ENCODE peak calls at places on chromosomes 6 and 20, in seven cellular contexts. F is heart left ventricle, O is uterus, I is A549, X is colonic mucosa, U is stomach, Q is sigmoid colon. P is an unnamed sample.

GRCh38 chr6:20117474-20117873 is 94.8 kb downstream of the MBOAT1 start:
- DNase-seq in F (no peak), O (no peak), I (no peak), X (no peak), U (no peak), Q (no peak), P (peak; percentile 67)

GRCh38 chr20:61800359-61801064 is 265.2 kb downstream of the TAF4 start:
- DNase-seq in F (no peak), O (no peak), I (no peak), X (no peak), U (no peak), Q (no peak), P (no peak)

GRCh38 chr20:48631114-48632016 is 196.4 kb downstream of the PREX1 start:
- DNase-seq in F (peak; percentile 5), O (no peak), I (no peak), X (no peak), U (no peak), Q (no peak), P (no peak)

GRCh38 chr6:6723792-6724318 is 135.3 kb downstream of the LY86 start:
- DNase-seq in F (no peak), O (peak; percentile 39), I (no peak), X (peak; percentile 65), U (no peak), Q (no peak), P (no peak)

GRCh38 chr20:61340157-61340556 is 88.1 kb downstream of the CDH4 start:
- DNase-seq in F (no peak), O (no peak), I (no peak), X (no peak), U (no peak), Q (peak; percentile 8), P (no peak)

GRCh38 chr6:6747371-6747770 is 158.9 kb downstream of the LY86 start:
- DNase-seq in F (no peak), O (no peak), I (no peak), X (no peak), U (no peak), Q (no peak), P (no peak)

GRCh38 chr6:12748815-12749521 is 32.4 kb downstream of the PHACTR1 start:
- DNase-seq in F (no peak), O (no peak), I (no peak), X (no peak), U (no peak), Q (no peak), P (no peak)

GRCh38 chr6:43125555-43125954 is 45.5 kb upstream of the SRF start:
- DNase-seq in F (no peak), O (no peak), I (no peak), X (no peak), U (no peak), Q (no peak), P (no peak)

GRCh38 chr6:37847704-37848103 is 28.2 kb downstream of the ZFAND3 start:
- DNase-seq in F (no peak), O (no peak), I (no peak), X (no peak), U (no peak), Q (no peak), P (no peak)

GRCh38 chr6:37845930-37846329 is 26.4 kb downstream of the ZFAND3 start:
- DNase-seq in F (no peak), O (no peak), I (no peak), X (no peak), U (no peak), Q (no peak), P (no peak)

GRCh38 chr6:37840940-37841300 is 21.4 kb downstream of the ZFAND3 start:
- DNase-seq in F (no peak), O (no peak), I (no peak), X (no peak), U (no peak), Q (no peak), P (no peak)

GRCh38 chr6:37840143-37840939 is 20.8 kb downstream of the ZFAND3 start:
- DNase-seq in F (no peak), O (no peak), I (no peak), X (no peak), U (no peak), Q (no peak), P (no peak)

GRCh38 chr6:37845026-37845911 is 25.7 kb downstream of the ZFAND3 start:
- DNase-seq in F (no peak), O (no peak), I (no peak), X (peak; percentile 34), U (no peak), Q (no peak), P (peak; percentile 6)
- H3K4me1 ChIP-seq in F (peaks cover 54% of the 10 kb centered on the region), O (no peaks in the 10 kb centered on the region), I (peaks cover 53% of the 10 kb centered on the region), X (peaks cover 4% of the 10 kb centered on the region), U (peaks cover 39% of the 10 kb centered on the region), Q (peaks cover 19% of the 10 kb centered on the region), P (no peaks in the 10 kb centered on the region)

GRCh38 chr6:75207211-75207984 is 1.5 kb upstream of the COL12A1 start:
- DNase-seq in F (no peak), O (peak; percentile 31), I (no peak), X (no peak), U (no peak), Q (peak; percentile 69), P (no peak)
- TF ChIP-seq CTCF in F (no peak), O (no peak), I (no peak), X (no peak), U (no peak), Q (no peak), P (no peak)

GRCh38 chr6:166355552-166355951 is 13.2 kb upstream of the SFT2D1 start:
- DNase-seq in F (no peak), O (no peak), I (no peak), X (no peak), U (no peak), Q (no peak), P (no peak)
- H3K4me1 ChIP-seq in F (peaks cover 5% of the 10 kb centered on the region), O (no peaks in the 10 kb centered on the region), I (no peaks in the 10 kb centered on the region), X (no peaks in the 10 kb centered on the region), U (no peaks in the 10 kb centered on the region), Q (no peaks in the 10 kb centered on the region), P (peaks cover 5% of the 10 kb centered on the region)

DNA sequence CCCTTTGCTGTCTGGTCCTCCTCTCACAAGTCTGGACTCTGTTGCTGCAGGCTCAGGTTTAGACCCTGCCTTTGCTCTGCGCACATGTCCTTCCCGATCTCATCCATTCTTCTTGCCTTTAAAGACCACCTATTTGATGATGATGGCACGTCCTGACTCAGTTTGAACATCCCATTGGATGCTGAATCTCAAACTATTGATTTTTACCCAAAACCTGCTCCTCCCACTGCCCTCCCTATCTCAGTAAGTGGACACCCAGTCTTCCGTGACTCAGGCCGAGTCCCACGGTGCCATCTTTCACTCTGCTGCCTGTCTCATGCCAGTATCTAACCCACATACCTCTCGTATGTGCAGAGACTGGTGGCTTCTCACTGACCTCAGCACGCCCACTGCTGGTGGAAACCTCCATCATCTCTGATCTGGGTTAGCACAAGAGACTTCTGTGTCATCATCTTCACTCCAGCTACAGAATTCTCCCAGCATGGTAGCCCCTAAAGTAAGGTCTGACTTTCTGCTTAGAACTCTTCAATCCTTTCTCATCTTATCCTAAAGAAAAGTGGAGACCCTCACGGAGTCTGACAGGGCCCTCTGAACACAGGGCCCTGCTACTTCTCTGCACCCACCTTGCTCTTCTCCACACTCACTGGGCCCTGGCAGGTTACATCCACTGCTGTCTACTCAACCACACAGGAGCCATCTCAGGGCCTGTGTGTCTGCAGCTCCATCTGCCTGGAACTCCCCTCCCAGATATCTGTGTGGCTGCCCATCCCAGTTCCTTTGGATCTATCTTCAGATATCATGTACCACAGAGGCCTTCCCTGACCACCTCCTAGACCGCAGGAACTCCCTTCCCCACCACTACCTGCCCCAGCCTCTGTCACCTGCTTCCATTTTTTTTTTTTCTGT is 387.1 kb upstream of the AGPAT4 start:
- DNase-seq in F (no peak), O (no peak), I (no peak), X (no peak), U (no peak), Q (no peak), P (no peak)
- TF ChIP-seq CTCF in F (no peak), O (no peak), I (no peak), X (no peak), U (no peak), Q (no peak), P (no peak)

DNA sequence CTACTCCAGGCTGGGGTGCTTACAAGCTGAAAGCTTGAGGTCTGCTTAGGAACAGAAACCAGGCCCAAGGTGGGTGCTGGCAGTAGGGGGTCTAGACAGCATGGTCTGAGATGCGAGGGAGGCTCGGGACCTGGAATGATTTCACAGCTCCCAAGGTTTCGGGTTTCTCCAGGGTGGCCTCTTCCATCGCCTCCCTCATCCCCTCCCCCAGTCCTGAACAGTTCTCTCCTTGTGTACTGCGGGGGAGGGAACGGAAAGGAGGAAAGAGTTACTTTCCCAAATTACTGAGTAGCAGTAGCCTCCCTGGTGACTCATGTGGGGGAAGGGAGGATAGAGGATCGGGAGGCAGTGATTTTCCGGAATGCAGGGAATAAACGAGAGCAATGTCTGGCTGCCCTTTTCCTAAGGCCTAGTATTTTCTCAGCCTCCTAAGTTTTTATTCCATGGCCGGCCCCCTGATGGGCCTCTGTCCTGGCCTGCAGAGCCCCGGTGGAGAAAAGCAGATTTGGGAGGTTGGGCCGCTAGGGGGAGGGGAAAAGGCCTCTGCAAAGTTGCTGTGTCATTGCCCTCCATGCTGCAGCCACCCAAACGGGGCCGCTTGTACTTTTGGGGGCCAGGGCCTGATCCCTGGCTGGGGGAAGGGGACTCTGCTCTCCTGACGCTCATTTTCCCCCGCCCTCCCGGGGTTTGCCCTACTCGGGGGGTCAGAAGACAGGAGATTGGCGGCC is 1.5 kb downstream of the BRD2 start:
- DNase-seq in F (peak; percentile 83), O (peak; percentile 96), I (peak; percentile 44), X (peak; percentile 84), U (peak; percentile 76), Q (peak; percentile 89), P (peak; percentile 87)
- H3K4me1 ChIP-seq in F (peaks cover 33% of the 10 kb centered on the region), O (peaks cover 8% of the 10 kb centered on the region), I (peaks cover 17% of the 10 kb centered on the region), X (peaks cover 9% of the 10 kb centered on the region), U (peaks cover 26% of the 10 kb centered on the region), Q (peaks cover 24% of the 10 kb centered on the region), P (peaks cover 8% of the 10 kb centered on the region)

GRCh38 chr20:53828673-53829085 is 235.0 kb upstream of the ZNF217 start:
- DNase-seq in F (no peak), O (peak; percentile 69), I (peak; percentile 60), X (peak; percentile 49), U (no peak), Q (peak; percentile 69), P (peak; percentile 47)
- TF ChIP-seq CTCF in F (peak; percentile 27), O (no peak), I (peak; percentile 35), X (no peak), U (no peak), Q (no peak), P (peak; percentile 41)

GRCh38 chr6:57078808-57079207 is 11.2 kb upstream of the ZNF451 start:
- DNase-seq in F (no peak), O (no peak), I (no peak), X (no peak), U (no peak), Q (no peak), P (no peak)
- H3K4me1 ChIP-seq in F (no peaks in the 10 kb centered on the region), O (no peaks in the 10 kb centered on the region), I (no peaks in the 10 kb centered on the region), X (no peaks in the 10 kb centered on the region), U (no peaks in the 10 kb centered on the region), Q (no peaks in the 10 kb centered on the region), P (peaks cover 7% of the 10 kb centered on the region)